ENCODE peak calls at places on chromosomes 16 and 17, in seven cellular contexts. Z, P, Y, T, D, X and O are unnamed samples.

GRCh38 chr16:87431926-87432325 is 39.8 kb downstream of the MAP1LC3B start:
- DNase-seq in Z (no peak), P (no peak), Y (no peak), T (no peak), D (no peak), X (no peak), O (no peak)

GRCh38 chr16:23905027-23905426 is 69.2 kb downstream of the PRKCB start:
- DNase-seq in Z (peak; percentile 21), P (peak; percentile 30), Y (no peak), T (no peak), D (no peak), X (peak; percentile 81), O (no peak)

GRCh38 chr17:68792873-68793272 is 162.3 kb downstream of the ABCA8 start:
- DNase-seq in Z (no peak), P (no peak), Y (no peak), T (no peak), D (no peak), X (no peak), O (no peak)

GRCh38 chr17:82848022-82848592 is 8.3 kb upstream of the ZNF750 start:
- DNase-seq in Z (peak; percentile 82), P (peak; percentile 66), Y (no peak), T (no peak), D (peak; percentile 74), X (peak; percentile 84), O (no peak)

GRCh38 chr17:83062818-83063671 is 16.4 kb upstream of the METRNL start:
- DNase-seq in Z (peak; percentile 7), P (peak; percentile 23), Y (no peak), T (peak; percentile 9), D (peak; percentile 50), X (peak; percentile 52), O (peak; percentile 45)

GRCh38 chr17:45316271-45317112 is at the start of gene MAP3K14:
- DNase-seq in Z (peak; percentile 77), P (peak; percentile 72), Y (peak; percentile 75), T (peak; percentile 54), D (peak; percentile 65), X (peak; percentile 89), O (no peak)

GRCh38 chr17:31792007-31792585 is 66.9 kb downstream of the COPRS start:
- DNase-seq in Z (no peak), P (no peak), Y (no peak), T (no peak), D (no peak), X (no peak), O (no peak)

GRCh38 chr16:72935896-72936295 is 112.0 kb downstream of the ZFHX3 start:
- DNase-seq in Z (no peak), P (no peak), Y (peak; percentile 48), T (peak; percentile 48), D (no peak), X (peak; percentile 71), O (no peak)

GRCh38 chr17:81599719-81600486 is 37.0 kb downstream of the NPLOC4 start:
- DNase-seq in Z (peak; percentile 14), P (no peak), Y (no peak), T (no peak), D (no peak), X (peak; percentile 73), O (no peak)

GRCh38 chr16:72798212-72798611 is 249.7 kb downstream of the ZFHX3 start:
- DNase-seq in Z (no peak), P (no peak), Y (no peak), T (no peak), D (no peak), X (no peak), O (no peak)

GRCh38 chr16:75385507-75386152 is 47.7 kb downstream of the CFDP1 start:
- DNase-seq in Z (no peak), P (no peak), Y (no peak), T (no peak), D (no peak), X (no peak), O (no peak)

GRCh38 chr17:44546711-44547606 is 10.3 kb upstream of the FZD2 start:
- DNase-seq in Z (no peak), P (no peak), Y (no peak), T (no peak), D (no peak), X (no peak), O (no peak)

GRCh38 chr17:61662771-61663170 is 71.8 kb upstream of the NACA2 start:
- DNase-seq in Z (no peak), P (no peak), Y (no peak), T (no peak), D (no peak), X (no peak), O (no peak)

GRCh38 chr16:23434380-23434779 is 18.6 kb downstream of the COG7 start:
- DNase-seq in Z (no peak), P (no peak), Y (peak; percentile 28), T (no peak), D (no peak), X (no peak), O (no peak)

GRCh38 chr17:14793237-14793636 is 471.9 kb downstream of the PMP22 start:
- DNase-seq in Z (no peak), P (no peak), Y (no peak), T (no peak), D (no peak), X (no peak), O (no peak)

GRCh38 chr16:27485811-27486210 is 63.9 kb downstream of the GTF3C1 start:
- DNase-seq in Z (no peak), P (no peak), Y (no peak), T (no peak), D (no peak), X (no peak), O (no peak)

GRCh38 chr17:7557825-7558543 is 566 bp upstream of the TNFSF13 start:
- DNase-seq in Z (peak; percentile 94), P (peak; percentile 84), Y (peak; percentile 97), T (peak; percentile 74), D (peak; percentile 95), X (peak; percentile 96), O (peak; percentile 93)

GRCh38 chr16:85126731-85127662 is 14.7 kb upstream of the CIBAR2 start:
- DNase-seq in Z (no peak), P (peak; percentile 78), Y (no peak), T (no peak), D (no peak), X (no peak), O (no peak)

GRCh38 chr17:3959921-3960601 is 4.2 kb downstream of the ATP2A3 start:
- DNase-seq in Z (no peak), P (no peak), Y (no peak), T (no peak), D (no peak), X (no peak), O (no peak)
- H3K4me1 ChIP-seq in Z (peaks cover 58% of the 10 kb centered on the region), P (peaks cover 13% of the 10 kb centered on the region), Y (peaks cover 54% of the 10 kb centered on the region), T (peaks cover 33% of the 10 kb centered on the region), D (no peaks in the 10 kb centered on the region), X (no peaks in the 10 kb centered on the region), O (peaks cover 44% of the 10 kb centered on the region)

GRCh38 chr16:15434425-15435215 is at the start of gene BMERB1:
- DNase-seq in Z (peak; percentile 37), P (peak; percentile 74), Y (peak; percentile 75), T (peak; percentile 43), D (peak; percentile 63), X (peak; percentile 88), O (no peak)
- TF ChIP-seq POLR2A in Z (peak; percentile 36), P (peak; percentile 53), Y (peak; percentile 66), T (peak; percentile 17), D (no peak), X (peak; percentile 49), O (no peak)

DNA sequence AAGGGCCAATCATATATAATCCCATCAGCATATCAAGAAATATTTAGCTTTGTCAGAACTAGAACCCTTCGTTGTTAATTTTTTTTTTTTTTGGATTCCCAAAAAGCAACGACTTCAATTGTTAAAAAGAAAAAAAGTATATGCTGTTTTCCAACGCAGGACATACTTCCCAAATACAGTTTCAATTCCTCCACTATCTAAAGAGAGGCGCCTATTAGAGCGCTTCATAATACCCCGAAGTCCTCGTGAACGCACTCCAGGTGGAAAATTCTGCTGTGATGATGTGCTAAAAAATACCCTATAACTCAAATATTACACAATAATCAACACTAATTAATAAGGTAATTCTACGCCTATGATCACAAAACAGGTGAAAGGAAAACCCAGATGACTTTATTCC is 20.8 kb downstream of the GNA13 start:
- DNase-seq in Z (no peak), P (no peak), Y (no peak), T (no peak), D (no peak), X (no peak), O (no peak)
- H3K4me1 ChIP-seq in Z (peaks cover 70% of the 10 kb centered on the region), P (no peaks in the 10 kb centered on the region), Y (peaks cover 23% of the 10 kb centered on the region), T (peaks cover 38% of the 10 kb centered on the region), D (no peaks in the 10 kb centered on the region), X (no peaks in the 10 kb centered on the region), O (peaks cover 52% of the 10 kb centered on the region)

DNA sequence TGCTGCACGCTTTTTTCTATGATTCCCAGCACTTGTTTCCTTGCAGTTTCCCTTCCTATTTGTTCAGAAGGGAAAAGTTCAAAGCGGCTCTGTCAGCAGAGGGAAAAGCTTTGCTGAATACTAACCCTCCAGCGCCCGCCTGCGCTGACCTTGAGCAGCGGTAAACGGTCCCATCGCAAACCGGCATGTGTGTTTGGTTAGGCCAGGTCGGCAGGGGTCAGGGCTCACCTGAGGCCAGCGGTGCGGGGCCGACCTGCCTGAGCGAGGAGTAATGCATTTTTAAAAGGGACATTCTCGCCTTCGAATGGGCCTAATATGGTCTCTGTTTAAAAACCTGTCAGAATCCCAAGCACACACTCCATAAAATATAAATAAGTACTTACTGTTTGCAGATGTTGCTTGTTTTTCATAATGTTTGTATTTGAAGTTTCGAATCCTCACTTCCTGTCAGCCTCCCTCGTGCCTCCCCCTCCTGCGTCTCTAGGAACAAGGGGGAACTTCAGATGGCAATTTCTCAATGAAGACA is 110.1 kb downstream of the IRX3 start:
- DNase-seq in Z (no peak), P (no peak), Y (peak; percentile 50), T (no peak), D (no peak), X (no peak), O (no peak)
- TF ChIP-seq POLR2A in Z (no peak), P (no peak), Y (no peak), T (no peak), D (no peak), X (no peak), O (no peak)

GRCh38 chr17:19345067-19345460 is 17.5 kb downstream of the B9D1 start:
- DNase-seq in Z (no peak), P (peak; percentile 17), Y (no peak), T (no peak), D (peak; percentile 39), X (peak; percentile 50), O (peak; percentile 37)
- H3K4me1 ChIP-seq in Z (peaks cover 38% of the 10 kb centered on the region), P (peaks cover 33% of the 10 kb centered on the region), Y (no peaks in the 10 kb centered on the region), T (peaks cover 12% of the 10 kb centered on the region), D (peaks cover 11% of the 10 kb centered on the region), X (no peaks in the 10 kb centered on the region), O (peaks cover 8% of the 10 kb centered on the region)

GRCh38 chr16:89188064-89188441 is 12.3 kb downstream of the SLC22A31 start:
- DNase-seq in Z (no peak), P (no peak), Y (peak; percentile 11), T (no peak), D (no peak), X (no peak), O (no peak)

GRCh38 chr16:89190150-89190958 is 10.0 kb downstream of the SLC22A31 start:
- DNase-seq in Z (no peak), P (no peak), Y (peak; percentile 11), T (no peak), D (no peak), X (no peak), O (peak; percentile 44)

GRCh38 chr16:89187337-89188063 is 12.8 kb downstream of the SLC22A31 start:
- DNase-seq in Z (no peak), P (no peak), Y (no peak), T (no peak), D (no peak), X (no peak), O (no peak)

GRCh38 chr16:89191033-89191900 is 9.1 kb downstream of the SLC22A31 start:
- DNase-seq in Z (no peak), P (no peak), Y (peak; percentile 36), T (no peak), D (no peak), X (no peak), O (peak; percentile 49)

GRCh38 chr16:89189358-89190025 is 10.8 kb downstream of the SLC22A31 start:
- DNase-seq in Z (no peak), P (no peak), Y (no peak), T (no peak), D (no peak), X (no peak), O (no peak)
- TF ChIP-seq POLR2A in Z (no peak), P (no peak), Y (no peak), T (no peak), D (no peak), X (no peak), O (no peak)